ENCODE peak calls at places on chromosomes 7 and 10, in seven cellular contexts. C, X, A, S, D, Y and H are unnamed samples.

GRCh38 chr7:151710646-151711434 is 166.1 kb downstream of the PRKAG2 start:
- DNase-seq in X (no peak), C (no peak), A (no peak), Y (no peak), S (no peak), D (no peak), H (no peak)

GRCh38 chr7:100158229-100159098 is at the start of gene TRAPPC14:
- DNase-seq in A (peak; percentile 88), Y (peak; percentile 90), C (peak; percentile 90), D (peak; percentile 98), X (peak; percentile 86), S (peak; percentile 96), H (peak; percentile 98)

GRCh38 chr7:47807756-47808155 is 140.5 kb downstream of the PKD1L1 start:
- DNase-seq in X (no peak), Y (no peak), S (no peak), C (no peak), D (no peak), A (no peak), H (no peak)

GRCh38 chr10:93874309-93875031 is 19.3 kb upstream of the SLC35G1 start:
- DNase-seq in Y (no peak), S (no peak), C (no peak), A (no peak), D (no peak), X (no peak), H (no peak)

GRCh38 chr7:47507514-47507913 is 74.4 kb downstream of the TNS3 start:
- DNase-seq in X (no peak), A (no peak), S (no peak), Y (no peak), D (no peak), C (no peak), H (no peak)

GRCh38 chr10:58743466-58744115 is 230.9 kb downstream of the BICC1 start:
- DNase-seq in C (no peak), D (no peak), S (no peak), Y (no peak), X (peak; percentile 68), A (no peak), H (no peak)

GRCh38 chr7:88020953-88021650 is 87.1 kb downstream of the ADAM22 start:
- DNase-seq in D (no peak), Y (no peak), A (no peak), C (no peak), X (no peak), S (no peak), H (no peak)

GRCh38 chr7:22411977-22412693 is 55.2 kb upstream of the RAPGEF5 start:
- DNase-seq in A (no peak), X (no peak), C (no peak), Y (no peak), D (no peak), S (no peak), H (no peak)

GRCh38 chr10:114551310-114551972 is 106.6 kb downstream of the ABLIM1 start:
- DNase-seq in Y (no peak), X (no peak), A (no peak), S (peak; percentile 69), D (no peak), C (no peak), H (no peak)

GRCh38 chr7:124566576-124566975 is 199.0 kb downstream of the GPR37 start:
- DNase-seq in Y (no peak), C (no peak), D (no peak), S (no peak), X (peak; percentile 92), A (no peak), H (no peak)

GRCh38 chr7:145916776-145917175 is 199.8 kb upstream of the CNTNAP2 start:
- DNase-seq in X (no peak), S (no peak), Y (no peak), C (no peak), A (no peak), D (no peak), H (no peak)

GRCh38 chr10:74963549-74963948 is 137.1 kb downstream of the KAT6B start:
- DNase-seq in D (no peak), A (no peak), C (no peak), Y (no peak), S (no peak), X (no peak), H (no peak)

GRCh38 chr7:150326657-150327268 is 3.4 kb upstream of the ACTR3C start:
- DNase-seq in A (no peak), C (no peak), X (no peak), S (no peak), Y (no peak), D (no peak), H (no peak)

GRCh38 chr7:37452346-37452745 is 3.7 kb upstream of the ELMO1 start:
- DNase-seq in Y (no peak), C (no peak), A (no peak), D (no peak), S (no peak), X (no peak), H (no peak)

GRCh38 chr10:71126432-71126831 is 85.9 kb upstream of the UNC5B start:
- DNase-seq in S (no peak), Y (no peak), D (peak; percentile 15), X (no peak), A (no peak), C (no peak), H (no peak)

GRCh38 chr10:93363891-93364648 is 118.1 kb downstream of the MYOF start:
- DNase-seq in Y (no peak), C (no peak), X (no peak), S (peak; percentile 64), A (no peak), D (peak; percentile 70), H (peak; percentile 72)

GRCh38 chr10:6878067-6878412 is 298.0 kb upstream of the PRKCQ start:
- DNase-seq in Y (no peak), S (no peak), X (no peak), D (no peak), C (no peak), A (no peak), H (no peak)

GRCh38 chr10:51886438-51887068 is 187.2 kb upstream of the CSTF2T start:
- DNase-seq in Y (no peak), A (no peak), S (no peak), X (peak; percentile 74), C (no peak), D (no peak), H (no peak)

GRCh38 chr7:142681693-142682092 is 67.6 kb upstream of the PRSS1 start:
- DNase-seq in X (no peak), Y (no peak), D (no peak), S (no peak), A (no peak), C (no peak), H (no peak)

GRCh38 chr7:85178531-85179298 is 8.1 kb downstream of the SEMA3D start:
- DNase-seq in A (no peak), Y (no peak), X (peak; percentile 47), D (no peak), C (no peak), S (no peak), H (no peak)

GRCh38 chr7:38831262-38831661 is 77.7 kb downstream of the VPS41 start:
- DNase-seq in Y (no peak), C (no peak), S (no peak), X (peak; percentile 28), D (no peak), A (no peak), H (no peak)

GRCh38 chr7:47191876-47192291 is 390.0 kb downstream of the TNS3 start:
- DNase-seq in S (no peak), X (no peak), D (peak; percentile 39), Y (no peak), A (no peak), C (no peak), H (no peak)

GRCh38 chr10:43986396-43986795 is 337.7 kb upstream of the ZNF32 start:
- DNase-seq in X (no peak), D (no peak), C (no peak), Y (no peak), S (no peak), A (no peak), H (no peak)

GRCh38 chr10:131981429-131982184 is at the start of gene BNIP3:
- DNase-seq in S (peak; percentile 96), Y (peak; percentile 94), D (peak; percentile 100), A (peak; percentile 89), C (peak; percentile 96), X (peak; percentile 95), H (peak; percentile 95)

GRCh38 chr10:28179490-28180099 is 123.3 kb downstream of the MPP7 start:
- DNase-seq in X (peak; percentile 76), D (no peak), A (peak; percentile 65), Y (no peak), C (peak; percentile 32), S (no peak), H (no peak)

GRCh38 chr7:113880467-113881040 is 38.3 kb downstream of the PPP1R3A start:
- DNase-seq in X (no peak), S (no peak), Y (no peak), C (no peak), D (no peak), A (no peak), H (no peak)

GRCh38 chr10:69407621-69408301 is 9.0 kb downstream of the TACR2 start:
- DNase-seq in S (no peak), X (no peak), C (no peak), A (peak; percentile 41), D (no peak), Y (no peak), H (no peak)

GRCh38 chr7:100189061-100189460 is 11.3 kb downstream of the STAG3 start:
- DNase-seq in Y (no peak), S (no peak), C (no peak), D (no peak), A (no peak), X (no peak), H (no peak)

GRCh38 chr10:13351340-13351915 is 3.3 kb upstream of the SEPHS1 start:
- DNase-seq in X (no peak), Y (no peak), D (no peak), S (no peak), A (peak; percentile 75), C (no peak), H (no peak)

GRCh38 chr10:132616170-132616994 is 78.8 kb downstream of the INPP5A start:
- DNase-seq in S (no peak), X (no peak), C (peak; percentile 53), Y (no peak), A (peak; percentile 82), D (no peak), H (peak; percentile 63)

GRCh38 chr10:70125918-70126590 is 6.6 kb downstream of the AIFM2 start:
- DNase-seq in A (no peak), X (no peak), D (peak; percentile 46), Y (no peak), C (no peak), S (no peak), H (no peak)

GRCh38 chr10:9833871-9834454 is 1183.7 kb upstream of the CELF2 start:
- DNase-seq in A (no peak), C (no peak), S (no peak), X (no peak), Y (no peak), D (no peak), H (no peak)

GRCh38 chr7:27873006-27873295 is 133.0 kb downstream of the TAX1BP1 start:
- DNase-seq in C (no peak), D (no peak), X (no peak), A (no peak), S (no peak), Y (no peak), H (no peak)